ENCODE peak calls at places on chromosomes 6 and 20, in four cellular contexts. U, W, L and K are unnamed samples.
A peak's percentile ranks its signal among the peaks of the same experiment; 100 is the strongest.

GRCh38 chr20:57264151-57264792 is 2.2 kb downstream of the BMP7 start:
- DNase-seq in W (no peak), U (no peak), L (no peak), K (no peak)

GRCh38 chr20:18007534-18008292 is 38.9 kb downstream of the MGME1 start:
- DNase-seq in L (no peak), W (no peak), U (no peak), K (no peak)

GRCh38 chr6:40989204-40990179 is 49.5 kb downstream of the UNC5CL start:
- DNase-seq in L (no peak), U (no peak), W (peak; percentile 64), K (no peak)

GRCh38 chr6:112408522-112408921 is 61.4 kb downstream of the RFPL4B start:
- DNase-seq in U (no peak), L (no peak), W (no peak), K (no peak)

GRCh38 chr20:43750774-43751166 is 24.0 kb upstream of the GTSF1L start:
- DNase-seq in W (no peak), L (no peak), U (no peak), K (no peak)

GRCh38 chr6:161344640-161345039 is 70.8 kb upstream of the AGPAT4 start:
- DNase-seq in L (no peak), W (no peak), U (no peak), K (no peak)

GRCh38 chr6:87287251-87287650 is 35.1 kb upstream of the SMIM8 start:
- DNase-seq in U (no peak), L (no peak), W (no peak), K (no peak)

GRCh38 chr6:148547110-148547509 is 199.7 kb upstream of the UST start:
- DNase-seq in U (no peak), W (no peak), L (no peak), K (no peak)

GRCh38 chr20:53773792-53774371 is 180.2 kb upstream of the ZNF217 start:
- DNase-seq in L (peak; percentile 98), W (no peak), U (peak; percentile 74), K (peak; percentile 40)

GRCh38 chr6:124658053-124658452 is 304.2 kb upstream of the RNF217 start:
- DNase-seq in W (no peak), U (no peak), L (no peak), K (no peak)
- H3K4me3 ChIP-seq in W (no peak overlapping the region), U (no peak overlapping the region), L (no peak overlapping the region), K (no peak overlapping the region)

DNA sequence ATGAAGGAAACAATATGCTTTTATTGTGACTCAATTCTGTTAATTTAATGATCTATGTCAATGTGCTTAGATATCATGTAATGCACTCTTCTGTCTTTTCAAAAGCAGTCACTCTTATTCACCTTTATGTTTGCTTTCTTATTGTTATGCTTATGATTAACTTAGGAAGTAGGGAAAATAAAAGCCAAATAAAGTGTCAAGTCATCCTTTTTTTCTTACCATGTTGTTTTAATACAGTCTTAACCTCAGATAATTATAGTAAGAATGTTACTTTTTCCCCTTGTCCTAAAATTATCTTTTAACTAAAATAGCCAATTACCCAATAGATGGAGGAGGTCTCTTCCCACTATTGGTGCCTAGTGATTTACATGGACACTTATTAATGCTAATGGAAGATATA is 72.6 kb downstream of the TFAP2B start:
- DNase-seq in W (no peak), U (no peak), L (no peak), K (no peak)
- TF ChIP-seq CTCF in W (no peak), U (no peak), L (no peak), K (no peak)

GRCh38 chr6:35018184-35018523 is 123.0 kb downstream of the TCP11 start:
- DNase-seq in W (peak; percentile 92), L (no peak), U (no peak), K (no peak)
- H3K4me3 ChIP-seq in W (peak overlapping the region; percentile 62), L (no peak overlapping the region), U (no peak overlapping the region), K (no peak overlapping the region)

DNA sequence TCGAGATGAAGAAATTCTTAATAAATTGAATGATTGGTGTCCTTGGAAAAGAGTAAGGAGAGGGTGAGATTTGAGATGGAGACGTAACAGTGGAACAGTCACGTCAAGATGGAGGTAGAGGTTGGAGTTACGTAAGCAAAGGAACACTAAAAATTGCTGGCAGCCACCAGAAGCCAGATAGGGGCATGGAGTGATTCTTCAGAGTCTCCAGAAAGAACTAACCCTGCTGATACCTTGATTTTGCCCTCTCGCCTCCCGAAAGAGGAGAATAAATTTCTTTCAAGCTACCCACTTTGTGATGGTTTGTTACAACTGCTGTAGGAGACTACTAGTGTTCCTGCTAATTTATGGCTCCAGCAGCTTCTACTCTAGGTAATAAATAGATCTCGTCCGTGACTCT is 17.6 kb downstream of the CD2AP start:
- DNase-seq in U (no peak), L (no peak), W (no peak), K (no peak)
- TF ChIP-seq CTCF in U (no peak), L (no peak), W (no peak), K (no peak)

DNA sequence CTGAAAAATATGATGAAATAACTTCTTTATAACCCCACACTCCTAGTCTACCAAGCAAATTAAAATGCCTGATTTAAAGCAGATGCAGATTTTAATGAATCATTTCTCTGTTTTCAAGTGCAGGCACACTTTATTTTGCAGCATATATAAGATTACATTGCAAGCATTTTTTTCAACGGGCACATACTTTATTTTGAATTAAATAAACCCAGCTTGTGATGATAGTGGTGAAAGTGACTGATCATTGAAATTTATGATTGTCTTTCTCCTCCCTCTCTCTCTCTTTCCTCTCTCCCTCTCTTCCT is 12.2 kb upstream of the MOXD1 start:
- DNase-seq in W (no peak), U (no peak), L (no peak), K (no peak)
- H3K4me3 ChIP-seq in W (no peak overlapping the region), U (no peak overlapping the region), L (no peak overlapping the region), K (no peak overlapping the region)

GRCh38 chr6:15752820-15753219 is 90.0 kb upstream of the DTNBP1 start:
- DNase-seq in L (no peak), U (no peak), W (peak; percentile 62), K (no peak)
- TF ChIP-seq CTCF in L (peak; percentile 2), U (peak; percentile 13), W (no peak), K (peak; percentile 32)